ENCODE peak calls at places on chromosomes 3 and 15, in eight cellular contexts. V is cardiac muscle cell, L is GM23338, K is fibroblast of the aortic adventitia, R is heart right ventricle, W is GM12878, B is dorsolateral prefrontal cortex, D is endodermal cell. M is an unnamed sample.
A peak's percentile ranks its signal among the peaks of the same experiment; 100 is the strongest.

GRCh38 chr15:90489514-90489913 is 40.2 kb upstream of the CRTC3 start:
- DNase-seq in R (no peak), L (no peak), B (no peak), V (no peak), W (no peak), K (no peak), D (no peak), M (no peak)

GRCh38 chr3:100766069-100766468 is 56.8 kb downstream of the TFG start:
- DNase-seq in R (no peak), V (no peak), B (no peak), D (no peak), L (no peak), K (no peak), W (no peak), M (no peak)

GRCh38 chr3:98971183-98971681 is 69.7 kb upstream of the DCBLD2 start:
- DNase-seq in V (peak; percentile 27), R (no peak), K (peak; percentile 73), B (no peak), D (no peak), L (no peak), W (no peak), M (no peak)

GRCh38 chr15:60734846-60735245 is 255.9 kb upstream of the ICE2 start:
- DNase-seq in D (no peak), W (no peak), R (no peak), B (no peak), V (no peak), L (no peak), K (no peak), M (no peak)

GRCh38 chr3:52779411-52780297 is 2.3 kb downstream of the ITIH1 start:
- DNase-seq in L (no peak), K (no peak), D (no peak), W (peak; percentile 41), B (no peak), R (no peak), V (no peak), M (no peak)

GRCh38 chr3:24829011-24829581 is 334.4 kb upstream of the THRB start:
- DNase-seq in L (peak; percentile 72), W (no peak), D (peak; percentile 87), K (no peak), B (peak; percentile 30), R (no peak), V (peak; percentile 13), M (no peak)

GRCh38 chr15:60822403-60822802 is 343.5 kb upstream of the ICE2 start:
- DNase-seq in V (no peak), D (peak; percentile 41), K (no peak), R (no peak), L (no peak), B (no peak), W (no peak), M (no peak)

GRCh38 chr15:31296304-31297220 is 30.1 kb upstream of the KLF13 start:
- DNase-seq in D (peak; percentile 45), V (no peak), K (no peak), R (peak; percentile 4), B (no peak), W (no peak), L (no peak), M (no peak)

GRCh38 chr3:39106281-39107055 is 959 bp downstream of the GORASP1 start:
- DNase-seq in V (peak; percentile 46), L (peak; percentile 61), D (peak; percentile 64), W (no peak), B (no peak), K (peak; percentile 41), R (no peak), M (no peak)

GRCh38 chr3:67819447-67819846 is 165.0 kb upstream of the SUCLG2 start:
- DNase-seq in V (no peak), W (no peak), K (no peak), R (no peak), B (no peak), D (peak; percentile 58), L (peak; percentile 54), M (no peak)

GRCh38 chr3:24830230-24831152 is 335.8 kb upstream of the THRB start:
- DNase-seq in W (no peak), D (peak; percentile 58), R (no peak), B (peak; percentile 20), V (no peak), L (peak; percentile 35), K (no peak), M (no peak)

GRCh38 chr3:126543457-126544090 is 15.2 kb downstream of the C3orf22 start:
- DNase-seq in W (no peak), B (no peak), R (no peak), L (no peak), K (no peak), V (no peak), D (peak; percentile 22), M (no peak)

GRCh38 chr3:176037636-176038035 is 1159.6 kb downstream of the TBL1XR1 start:
- DNase-seq in V (no peak), D (no peak), K (no peak), B (no peak), W (no peak), L (no peak), R (no peak), M (no peak)

GRCh38 chr3:164377466-164377865 is 700.8 kb downstream of the SI start:
- DNase-seq in L (no peak), V (no peak), D (no peak), W (no peak), B (no peak), K (no peak), R (no peak), M (no peak)

GRCh38 chr15:91952216-91952615 is 98.7 kb downstream of the SLCO3A1 start:
- DNase-seq in L (no peak), R (no peak), B (no peak), V (no peak), W (no peak), D (no peak), K (no peak), M (no peak)

GRCh38 chr15:32888221-32888761 is 170.5 kb downstream of the GREM1 start:
- DNase-seq in K (peak; percentile 50), L (no peak), W (no peak), V (no peak), B (no peak), D (no peak), R (no peak), M (no peak)

GRCh38 chr3:32910954-32911353 is 40.5 kb upstream of the CCR4 start:
- DNase-seq in W (no peak), L (no peak), V (peak; percentile 14), K (peak; percentile 42), B (no peak), R (no peak), D (no peak), M (no peak)

GRCh38 chr3:100260081-100260684 is 609 bp upstream of the TBC1D23 start:
- DNase-seq in R (peak; percentile 51), K (peak; percentile 83), B (no peak), V (peak; percentile 89), D (peak; percentile 69), W (no peak), L (peak; percentile 81), M (no peak)

GRCh38 chr15:85618956-85619491 is 175.7 kb downstream of the KLHL25 start:
- DNase-seq in R (peak; percentile 86), W (no peak), L (peak; percentile 69), V (peak; percentile 98), D (peak; percentile 74), B (no peak), K (peak; percentile 97), M (no peak)

GRCh38 chr3:113287818-113288648 is 76.7 kb downstream of the BOC start:
- DNase-seq in B (no peak), W (no peak), L (peak; percentile 81), D (peak; percentile 88), K (peak; percentile 82), R (peak; percentile 70), V (peak; percentile 82), M (peak; percentile 73)

GRCh38 chr15:65829150-65829764 is 37.2 kb upstream of the DENND4A start:
- DNase-seq in K (peak; percentile 38), B (no peak), D (peak; percentile 49), W (no peak), V (peak; percentile 45), R (no peak), L (peak; percentile 62), M (no peak)

GRCh38 chr15:82572311-82572710 is 32.1 kb upstream of the RPS17 start:
- DNase-seq in R (no peak), K (peak; percentile 17), B (no peak), V (peak; percentile 12), L (no peak), W (no peak), D (no peak), M (no peak)

DNA sequence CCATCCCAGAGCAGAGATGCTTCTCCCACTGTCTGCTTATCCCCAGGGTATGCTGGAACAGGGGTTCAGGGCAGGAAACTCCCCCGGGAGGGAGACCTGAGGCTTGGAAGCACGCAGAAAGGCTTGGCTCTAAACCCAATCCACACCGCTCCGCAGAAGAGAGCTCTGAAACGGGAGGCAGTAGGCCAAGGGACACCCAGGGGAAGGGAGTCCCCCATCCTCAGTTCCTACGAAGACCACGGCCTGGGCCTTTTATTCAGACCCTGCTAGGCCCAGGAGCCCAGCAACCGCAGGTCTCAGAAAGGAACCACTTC is 1.8 kb upstream of the HAPLN3 start:
- DNase-seq in B (no peak), L (peak; percentile 18), W (no peak), D (no peak), R (no peak), V (no peak), K (no peak), M (no peak)
- TF ChIP-seq CTCF in B (no peak), L (no peak), W (no peak), D (no peak), R (no peak), V (no peak), K (no peak), M (no peak)

DNA sequence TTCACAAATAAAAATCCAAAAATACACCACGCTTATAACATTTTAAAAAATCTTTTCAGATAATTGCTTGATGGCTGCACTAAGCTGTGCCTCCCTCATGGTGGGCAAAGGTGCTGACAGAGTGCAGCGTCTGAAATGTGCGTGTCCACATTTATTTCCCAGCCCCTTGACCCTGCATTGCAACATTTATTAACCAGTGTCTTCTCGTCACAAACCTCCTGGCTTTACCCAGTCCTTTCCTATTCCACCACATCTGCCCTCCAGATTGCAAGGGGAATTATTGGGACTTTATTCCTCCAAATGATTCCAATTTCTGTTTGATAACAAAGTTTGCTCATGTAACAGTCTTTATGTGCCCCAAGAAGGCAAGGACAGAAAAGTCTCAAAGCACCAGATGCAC is 5.5 kb downstream of the RASGRP1 start:
- DNase-seq in R (no peak), D (no peak), W (no peak), V (no peak), B (no peak), L (no peak), K (no peak), M (no peak)
- TF ChIP-seq CTCF in R (no peak), D (no peak), W (no peak), V (no peak), B (no peak), L (no peak), K (no peak), M (no peak)

DNA sequence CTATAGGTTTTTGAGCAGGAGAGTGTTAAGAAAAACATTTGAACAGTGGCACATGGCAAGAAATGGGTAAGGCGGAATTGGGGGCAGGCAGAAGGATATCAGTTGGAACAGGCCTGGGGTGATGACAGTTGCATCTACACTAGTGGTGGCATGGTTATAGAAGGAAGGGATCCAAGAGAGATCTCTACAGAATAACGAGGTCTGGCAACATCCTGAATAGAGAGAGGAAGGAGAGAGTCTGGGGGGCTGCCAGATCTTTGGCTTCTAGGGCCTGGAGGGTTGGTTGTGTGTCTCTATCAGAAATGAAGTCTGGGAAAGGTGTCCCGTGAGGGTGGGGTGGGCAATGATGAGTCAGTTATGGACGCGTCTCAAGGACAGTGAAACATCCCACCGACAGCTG is 26.3 kb downstream of the FSTL1 start:
- DNase-seq in D (no peak), L (no peak), B (no peak), W (no peak), R (no peak), K (no peak), V (no peak), M (no peak)
- TF ChIP-seq CTCF in D (no peak), L (no peak), B (no peak), W (no peak), R (no peak), K (no peak), V (no peak), M (no peak)

GRCh38 chr3:69020424-69020823 is 6.9 kb upstream of the EOGT start:
- DNase-seq in B (no peak), R (no peak), W (no peak), D (no peak), L (no peak), K (no peak), V (no peak), M (no peak)
- TF ChIP-seq CTCF in B (peak; percentile 31), R (peak; percentile 22), W (peak; percentile 19), D (peak; percentile 68), L (peak; percentile 63), K (peak; percentile 27), V (peak; percentile 35), M (no peak)